ENCODE peak calls at places on chromosomes 4 and X, in six cellular contexts. H is SK-N-SH, R is GM23248, W is HCT116, F is neural progenitor cell, B is GM23338. P is an unnamed sample.

GRCh38 chr4:77921701-77922100 is 59.1 kb downstream of the MRPL1 start:
- DNase-seq in H (no peak), R (peak), W (peak), F (no peak), B (no peak), P (no peak)

GRCh38 chr4:38128478-38129451 is 168.6 kb downstream of the PTTG2 start:
- DNase-seq in H (no peak), R (peak), W (peak), F (peak), B (peak), P (peak)

GRCh38 chrX:70973221-70973620 is 42.3 kb upstream of the SLC7A3 start:
- DNase-seq in H (no peak), R (no peak), W (no peak), F (no peak), B (no peak), P (no peak)

GRCh38 chrX:69317721-69318120 is 152.5 kb upstream of the PJA1 start:
- DNase-seq in H (peak), R (no peak), W (no peak), F (no peak), B (no peak), P (no peak)

GRCh38 chr4:20520901-20521300 is 179.4 kb upstream of the PACRGL start:
- DNase-seq in H (peak), R (peak), W (no peak), F (no peak), B (no peak), P (no peak)

GRCh38 chr4:158996669-158997074 is 106.2 kb upstream of the RAPGEF2 start:
- DNase-seq in H (no peak), R (peak), W (peak), F (no peak), B (no peak), P (no peak)

GRCh38 chrX:39974228-39974627 is 123.5 kb downstream of the BCOR start:
- DNase-seq in H (no peak), R (no peak), W (no peak), F (no peak), B (peak), P (no peak)

GRCh38 chr4:152094851-152095700 is 334.3 kb upstream of the GATB start:
- DNase-seq in H (no peak), R (peak), W (no peak), F (no peak), B (no peak), P (no peak)

GRCh38 chr4:95549246-95550138 is 719 bp upstream of the UNC5C start:
- DNase-seq in H (peak), R (peak), W (no peak), F (peak), B (peak), P (no peak)

GRCh38 chrX:48971325-48972213 is at the start of gene KCND1:
- DNase-seq in H (peak), R (peak), W (no peak), F (peak), B (peak), P (no peak)

GRCh38 chr4:87414806-87415205 is 7.6 kb upstream of the NUDT9 start:
- DNase-seq in H (no peak), R (no peak), W (no peak), F (no peak), B (no peak), P (no peak)

GRCh38 chr4:152661649-152662048 is 18.1 kb downstream of the TMEM154 start:
- DNase-seq in H (no peak), R (no peak), W (no peak), F (no peak), B (no peak), P (no peak)

GRCh38 chr4:141656031-141656430 is 19.6 kb downstream of the IL15 start:
- DNase-seq in H (no peak), R (no peak), W (no peak), F (no peak), B (no peak), P (no peak)

GRCh38 chrX:16444353-16444752 is 205.6 kb upstream of the S100G start:
- DNase-seq in H (no peak), R (peak), W (no peak), F (no peak), B (no peak), P (no peak)

GRCh38 chrX:48488034-48488433 is 12.0 kb downstream of the FTSJ1 start:
- DNase-seq in H (no peak), R (no peak), W (no peak), F (no peak), B (no peak), P (no peak)

GRCh38 chrX:989959-990510 is 222.4 kb downstream of the CRLF2 start:
- DNase-seq in H (no peak), R (no peak), W (peak), F (peak), B (no peak), P (peak)

GRCh38 chrX:40090050-40090804 is 7.5 kb downstream of the BCOR start:
- DNase-seq in H (peak), R (peak), W (no peak), F (peak), B (no peak), P (no peak)

GRCh38 chrX:20857746-20858145 is 516.5 kb upstream of the CNKSR2 start:
- DNase-seq in H (no peak), R (peak), W (no peak), F (peak), B (no peak), P (no peak)

GRCh38 chr4:87669373-87669772 is 19.3 kb downstream of the DMP1 start:
- DNase-seq in H (no peak), R (no peak), W (no peak), F (no peak), B (no peak), P (no peak)

GRCh38 chr4:42371306-42372063 is 25.8 kb upstream of the SHISA3 start:
- DNase-seq in H (peak), R (peak), W (peak), F (peak), B (peak), P (peak)
- TF ChIP-seq EZH2phosphoT487 in H (no peak), R (no peak), W (no peak), F (no peak), B (no peak), P (no peak)

DNA sequence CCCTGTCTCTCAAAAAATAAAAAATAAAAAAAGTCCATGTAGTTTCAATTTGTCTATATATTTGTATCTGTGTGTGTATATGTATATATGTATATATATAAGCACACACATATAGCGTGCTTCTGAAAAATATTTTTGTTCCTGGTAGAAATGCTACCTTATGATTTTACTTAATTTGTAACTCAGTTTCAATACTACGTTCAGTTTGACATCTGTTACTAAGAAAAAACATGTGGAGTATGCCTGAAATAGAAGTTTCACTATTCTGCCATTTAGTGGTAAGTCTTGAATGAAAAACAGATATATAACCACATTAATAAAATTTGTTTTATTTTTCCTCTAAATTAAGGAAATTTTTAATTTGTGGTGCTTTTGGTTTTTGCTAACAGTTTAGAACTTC is 14.2 kb downstream of the FSTL5 start:
- DNase-seq in H (no peak), R (no peak), W (no peak), F (no peak), B (no peak), P (peak)
- H3K4me2 ChIP-seq in H (no peak), R (no peak), W (no peak), F (no peak), B (no peak), P (peak)

GRCh38 chr4:116005037-116005805 is 891.8 kb upstream of the NDST4 start:
- DNase-seq in H (no peak), R (peak), W (no peak), F (no peak), B (no peak), P (no peak)

GRCh38 chr4:116001291-116001690 is 887.9 kb upstream of the NDST4 start:
- DNase-seq in H (no peak), R (no peak), W (no peak), F (no peak), B (no peak), P (no peak)

GRCh38 chr4:116005806-116006088 is 892.3 kb upstream of the NDST4 start:
- DNase-seq in H (no peak), R (no peak), W (no peak), F (no peak), B (no peak), P (no peak)
- H3K4me3 ChIP-seq in H (no peak), R (no peak), W (no peak), F (no peak), B (no peak), P (no peak)

GRCh38 chr4:114773341-114773740 is 174.7 kb downstream of the UGT8 start:
- DNase-seq in H (no peak), R (no peak), W (no peak), F (no peak), B (no peak), P (no peak)

DNA sequence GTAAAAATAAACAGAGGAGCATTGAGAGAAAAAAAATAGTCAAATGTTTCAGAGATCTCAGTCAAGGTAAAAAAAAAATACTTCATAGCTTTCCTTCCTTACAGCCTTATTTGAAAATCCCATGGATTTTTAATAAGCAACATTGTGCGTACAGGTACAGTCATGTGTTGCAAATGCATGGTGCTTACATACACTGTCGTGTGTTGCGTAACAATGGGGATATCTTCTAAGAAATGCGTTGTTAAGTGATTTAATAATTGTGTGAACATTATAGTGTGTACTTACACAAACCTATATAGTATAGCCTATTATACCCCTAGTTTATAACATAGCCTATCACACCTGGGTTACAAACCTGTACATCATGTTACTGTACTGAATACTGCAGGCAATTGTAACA is 172.0 kb downstream of the UGT8 start:
- DNase-seq in H (no peak), R (no peak), W (no peak), F (no peak), B (no peak), P (no peak)
- TF ChIP-seq EZH2phosphoT487 in H (no peak), R (no peak), W (no peak), F (no peak), B (no peak), P (no peak)

GRCh38 chrX:107851215-107851614 is 25.5 kb downstream of the MID2 start:
- DNase-seq in H (no peak), R (no peak), W (no peak), F (no peak), B (no peak), P (no peak)
- H3K4me2 ChIP-seq in H (no peak), R (no peak), W (peak), F (no peak), B (no peak), P (no peak)

P was measured in MM.1S.